ENCODE peak calls at places on chromosomes 13 and 19, in seven cellular contexts. One of them, this sample, is unnamed. For H3K4me1 and H3K9me3, the result is how much of the 10 kb centered on the place peaks cover.

GRCh38 chr13:81916471-81916870 is 1575.5 kb upstream of the SPRY2 start:
- DNase-seq in pancreas: no peak
- DNase-seq in left lung: no peak
- DNase-seq in fibroblast of lung: peak
- DNase-seq in uterus: no peak
- DNase-seq in PC-3: peak
- DNase-seq in gastrocnemius medialis: no peak
- DNase-seq in this sample: no peak

GRCh38 chr19:2477732-2478191 is 1.8 kb downstream of the GADD45B start:
- DNase-seq in pancreas: no peak
- DNase-seq in left lung: no peak
- DNase-seq in fibroblast of lung: peak
- DNase-seq in uterus: peak
- DNase-seq in PC-3: peak
- DNase-seq in gastrocnemius medialis: peak
- DNase-seq in this sample: peak

GRCh38 chr13:51717786-51718398 is 86.1 kb downstream of the DHRS12 start:
- DNase-seq in pancreas: no peak
- DNase-seq in left lung: no peak
- DNase-seq in fibroblast of lung: no peak
- DNase-seq in uterus: no peak
- DNase-seq in PC-3: no peak
- DNase-seq in gastrocnemius medialis: no peak
- DNase-seq in this sample: no peak

GRCh38 chr13:60165391-60166099 is 1.8 kb upstream of the DIAPH3 start:
- DNase-seq in pancreas: no peak
- DNase-seq in left lung: no peak
- DNase-seq in fibroblast of lung: peak
- DNase-seq in uterus: no peak
- DNase-seq in PC-3: no peak
- DNase-seq in gastrocnemius medialis: no peak
- DNase-seq in this sample: no peak

GRCh38 chr13:40470665-40471064 is 195.8 kb downstream of the FOXO1 start:
- DNase-seq in pancreas: no peak
- DNase-seq in left lung: no peak
- DNase-seq in fibroblast of lung: no peak
- DNase-seq in uterus: peak
- DNase-seq in PC-3: no peak
- DNase-seq in gastrocnemius medialis: peak
- DNase-seq in this sample: no peak

GRCh38 chr19:13150919-13151604 is 851 bp downstream of the IER2 start:
- DNase-seq in pancreas: no peak
- DNase-seq in left lung: peak
- DNase-seq in fibroblast of lung: no peak
- DNase-seq in uterus: peak
- DNase-seq in PC-3: no peak
- DNase-seq in gastrocnemius medialis: no peak
- DNase-seq in this sample: peak

GRCh38 chr13:106083620-106084350 is 451.7 kb downstream of the EFNB2 start:
- DNase-seq in pancreas: no peak
- DNase-seq in left lung: no peak
- DNase-seq in fibroblast of lung: peak
- DNase-seq in uterus: no peak
- DNase-seq in PC-3: peak
- DNase-seq in gastrocnemius medialis: no peak
- DNase-seq in this sample: peak

GRCh38 chr19:6455924-6456323 is 3.7 kb downstream of the SLC25A23 start:
- DNase-seq in pancreas: no peak
- DNase-seq in left lung: no peak
- DNase-seq in fibroblast of lung: no peak
- DNase-seq in uterus: no peak
- DNase-seq in PC-3: no peak
- DNase-seq in gastrocnemius medialis: no peak
- DNase-seq in this sample: no peak

GRCh38 chr13:34108396-34108795 is 290.4 kb downstream of the RFC3 start:
- DNase-seq in pancreas: no peak
- DNase-seq in left lung: no peak
- DNase-seq in fibroblast of lung: peak
- DNase-seq in uterus: no peak
- DNase-seq in PC-3: peak
- DNase-seq in gastrocnemius medialis: no peak
- DNase-seq in this sample: no peak

GRCh38 chr19:35615036-35615435 is 2.5 kb downstream of the HAUS5 start:
- DNase-seq in pancreas: no peak
- DNase-seq in left lung: no peak
- DNase-seq in fibroblast of lung: no peak
- DNase-seq in uterus: no peak
- DNase-seq in PC-3: no peak
- DNase-seq in gastrocnemius medialis: no peak
- DNase-seq in this sample: no peak

GRCh38 chr19:40398417-40399056 is 8.6 kb upstream of the HIPK4 start:
- DNase-seq in pancreas: no peak
- DNase-seq in left lung: peak
- DNase-seq in fibroblast of lung: peak
- DNase-seq in uterus: no peak
- DNase-seq in PC-3: no peak
- DNase-seq in gastrocnemius medialis: no peak
- DNase-seq in this sample: peak

GRCh38 chr19:37519890-37520289 is 13.2 kb downstream of the ZNF793 start:
- DNase-seq in pancreas: no peak
- DNase-seq in left lung: no peak
- DNase-seq in fibroblast of lung: peak
- DNase-seq in uterus: no peak
- DNase-seq in PC-3: peak
- DNase-seq in gastrocnemius medialis: no peak
- DNase-seq in this sample: no peak

GRCh38 chr13:32092471-32092870 is 60.9 kb downstream of the FRY start:
- DNase-seq in pancreas: no peak
- DNase-seq in left lung: no peak
- DNase-seq in fibroblast of lung: no peak
- DNase-seq in uterus: no peak
- DNase-seq in PC-3: no peak
- DNase-seq in gastrocnemius medialis: no peak
- DNase-seq in this sample: no peak

GRCh38 chr13:32284927-32285632 is 30.1 kb downstream of the ZAR1L start:
- DNase-seq in pancreas: no peak
- DNase-seq in left lung: no peak
- DNase-seq in fibroblast of lung: peak
- DNase-seq in uterus: no peak
- DNase-seq in PC-3: peak
- DNase-seq in gastrocnemius medialis: no peak
- DNase-seq in this sample: peak

GRCh38 chr13:44497801-44498200 is 78.3 kb downstream of the TSC22D1 start:
- DNase-seq in pancreas: no peak
- DNase-seq in left lung: no peak
- DNase-seq in fibroblast of lung: no peak
- DNase-seq in uterus: no peak
- DNase-seq in PC-3: no peak
- DNase-seq in gastrocnemius medialis: no peak
- DNase-seq in this sample: no peak

GRCh38 chr19:17847538-17848366 is at the start of gene JAK3:
- DNase-seq in pancreas: peak
- DNase-seq in left lung: peak
- DNase-seq in fibroblast of lung: peak
- DNase-seq in uterus: no peak
- DNase-seq in PC-3: no peak
- DNase-seq in gastrocnemius medialis: no peak
- DNase-seq in this sample: peak

GRCh38 chr19:18346091-18346490 is 5.7 kb downstream of the PGPEP1 start:
- DNase-seq in pancreas: no peak
- DNase-seq in left lung: no peak
- DNase-seq in fibroblast of lung: no peak
- DNase-seq in uterus: no peak
- DNase-seq in PC-3: peak
- DNase-seq in gastrocnemius medialis: no peak
- DNase-seq in this sample: no peak

GRCh38 chr13:42798118-42798517 is 16.7 kb downstream of the FAM216B start:
- DNase-seq in pancreas: no peak
- DNase-seq in left lung: no peak
- DNase-seq in fibroblast of lung: no peak
- DNase-seq in uterus: no peak
- DNase-seq in PC-3: peak
- DNase-seq in gastrocnemius medialis: no peak
- DNase-seq in this sample: no peak
- H3K4me1 ChIP-seq in pancreas: under half
- H3K4me1 ChIP-seq in left lung: under half
- H3K4me1 ChIP-seq in fibroblast of lung: under half
- H3K4me1 ChIP-seq in uterus: under half
- H3K4me1 ChIP-seq in PC-3: under half
- H3K4me1 ChIP-seq in gastrocnemius medialis: under half
- H3K4me1 ChIP-seq in this sample: under half

DNA sequence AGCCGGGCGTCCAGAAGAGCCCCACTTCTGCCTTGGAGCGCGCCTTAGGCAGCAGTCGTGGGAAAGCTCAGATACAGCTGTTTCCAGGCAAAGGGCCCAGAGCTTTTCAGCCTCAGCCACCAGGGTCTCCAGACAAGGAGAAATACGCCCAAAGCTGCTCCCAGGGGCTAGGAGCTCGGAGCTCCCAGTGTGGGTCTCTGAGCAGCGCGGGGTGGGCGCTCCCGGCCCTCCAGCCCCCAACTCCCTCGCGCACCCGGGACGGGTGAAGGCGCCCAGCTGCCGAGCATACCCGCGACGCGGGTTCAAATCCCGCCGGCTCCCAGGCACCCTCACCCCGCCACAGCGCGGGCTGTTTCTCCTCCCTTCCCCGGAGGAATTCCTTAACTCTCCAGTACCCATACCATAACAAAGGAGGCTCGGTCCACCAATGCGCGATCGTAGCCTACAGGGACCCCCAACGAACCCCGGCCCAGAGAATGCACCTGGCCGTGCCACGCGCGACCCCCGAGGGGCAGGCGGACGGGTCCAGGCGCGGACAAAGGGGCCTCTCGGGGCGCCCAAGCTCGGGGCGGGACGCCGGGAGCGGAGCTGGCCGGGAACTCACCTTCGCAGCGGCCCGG is 507 bp downstream of the COL4A1 start:
- DNase-seq in pancreas: no peak
- DNase-seq in left lung: no peak
- DNase-seq in fibroblast of lung: peak
- DNase-seq in uterus: peak
- DNase-seq in PC-3: no peak
- DNase-seq in gastrocnemius medialis: no peak
- DNase-seq in this sample: peak
- H3K4me3 ChIP-seq in pancreas: peak
- H3K4me3 ChIP-seq in left lung: peak
- H3K4me3 ChIP-seq in fibroblast of lung: peak
- H3K4me3 ChIP-seq in uterus: peak
- H3K4me3 ChIP-seq in PC-3: peak
- H3K4me3 ChIP-seq in gastrocnemius medialis: peak
- H3K4me3 ChIP-seq in this sample: peak

GRCh38 chr19:27773318-27774094 is 1439.4 kb downstream of the UQCRFS1 start:
- DNase-seq in pancreas: no peak
- DNase-seq in left lung: no peak
- DNase-seq in fibroblast of lung: no peak
- DNase-seq in uterus: no peak
- DNase-seq in PC-3: no peak
- DNase-seq in gastrocnemius medialis: no peak
- DNase-seq in this sample: no peak
- H3K9me3 ChIP-seq in pancreas: under half
- H3K9me3 ChIP-seq in left lung: under half
- H3K9me3 ChIP-seq in fibroblast of lung: under half
- H3K9me3 ChIP-seq in uterus: under half
- H3K9me3 ChIP-seq in PC-3: under half
- H3K9me3 ChIP-seq in gastrocnemius medialis: under half
- H3K9me3 ChIP-seq in this sample: under half

GRCh38 chr19:33240181-33240771 is 14.6 kb upstream of the SLC7A10 start:
- DNase-seq in pancreas: no peak
- DNase-seq in left lung: peak
- DNase-seq in fibroblast of lung: no peak
- DNase-seq in uterus: no peak
- DNase-seq in PC-3: no peak
- DNase-seq in gastrocnemius medialis: no peak
- DNase-seq in this sample: no peak
- H3K4me1 ChIP-seq in pancreas: under half
- H3K4me1 ChIP-seq in left lung: under half
- H3K4me1 ChIP-seq in fibroblast of lung: under half
- H3K4me1 ChIP-seq in uterus: under half
- H3K4me1 ChIP-seq in PC-3: under half
- H3K4me1 ChIP-seq in gastrocnemius medialis: under half
- H3K4me1 ChIP-seq in this sample: under half

GRCh38 chr19:7521551-7522071 is 813 bp upstream of the MCOLN1 start:
- DNase-seq in pancreas: no peak
- DNase-seq in left lung: no peak
- DNase-seq in fibroblast of lung: no peak
- DNase-seq in uterus: no peak
- DNase-seq in PC-3: no peak
- DNase-seq in gastrocnemius medialis: no peak
- DNase-seq in this sample: no peak
- H3K4me3 ChIP-seq in pancreas: peak
- H3K4me3 ChIP-seq in left lung: peak
- H3K4me3 ChIP-seq in fibroblast of lung: peak
- H3K4me3 ChIP-seq in uterus: peak
- H3K4me3 ChIP-seq in PC-3: peak
- H3K4me3 ChIP-seq in gastrocnemius medialis: peak
- H3K4me3 ChIP-seq in this sample: no peak

DNA sequence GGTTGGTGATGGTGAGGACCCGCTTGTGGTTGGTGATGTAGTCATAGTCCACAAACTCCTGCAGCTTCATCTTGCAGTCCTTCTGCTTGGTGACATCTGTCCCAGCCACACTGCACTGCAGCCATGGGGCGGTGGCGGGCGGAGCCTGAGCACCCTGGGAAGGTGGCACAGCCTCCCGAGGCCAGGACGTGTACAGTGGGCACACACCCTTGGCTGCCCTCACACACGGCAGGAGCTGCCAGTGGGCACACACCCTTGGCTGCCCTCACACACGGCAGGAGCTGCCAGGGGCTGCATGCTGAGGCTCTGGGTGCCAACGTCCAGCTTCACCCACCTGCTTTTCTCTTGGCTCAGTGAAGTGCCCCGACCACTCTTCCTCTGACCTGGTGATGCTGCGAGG is 128.7 kb downstream of the TUBA3C start:
- DNase-seq in pancreas: no peak
- DNase-seq in left lung: no peak
- DNase-seq in fibroblast of lung: no peak
- DNase-seq in uterus: no peak
- DNase-seq in PC-3: no peak
- DNase-seq in gastrocnemius medialis: no peak
- DNase-seq in this sample: no peak
- H3K9me3 ChIP-seq in pancreas: under half
- H3K9me3 ChIP-seq in left lung: under half
- H3K9me3 ChIP-seq in fibroblast of lung: under half
- H3K9me3 ChIP-seq in uterus: under half
- H3K9me3 ChIP-seq in PC-3: under half
- H3K9me3 ChIP-seq in gastrocnemius medialis: under half
- H3K9me3 ChIP-seq in this sample: under half